ENCODE peak calls at places on chromosomes 6 and 20, in five cellular contexts. B is A549; L is activated T-helper 1 cell treated with anti-CD3 and anti-CD28 coated beads, Interleukin-12 subunit alpha, Interleukin-12 subunit beta, Interleukin-2, Interleukin-4 antibody, amounts not matched to agents 30 ng/mL and 10 ng/mL and 1 ng/mL, durations not matched to agents 14 hours and 24 hours and 36 hours; S is B cell; K is RKO. D is an unnamed sample.

GRCh38 chr6:44739163-44739562 is 351.7 kb downstream of the CDC5L start:
- DNase-seq in B (no peak), S (no peak), K (no peak), L (no peak), D (no peak)

GRCh38 chr6:3226422-3227362 is 761 bp downstream of the TUBB2B start:
- DNase-seq in K (no peak), L (no peak), S (peak), B (no peak), D (no peak)

GRCh38 chr6:129731396-129731795 is 21.4 kb upstream of the ARHGAP18 start:
- DNase-seq in S (no peak), K (no peak), B (no peak), L (no peak), D (no peak)

GRCh38 chr6:114096553-114097172 is 125.7 kb upstream of the HDAC2 start:
- DNase-seq in S (peak), B (peak), K (peak), L (no peak), D (no peak)

GRCh38 chr6:17648745-17649144 is 48.6 kb downstream of the FAM8A1 start:
- DNase-seq in L (no peak), S (no peak), B (no peak), K (no peak), D (no peak)

GRCh38 chr20:45487231-45487635 is 17.7 kb downstream of the WFDC2 start:
- DNase-seq in B (peak), L (no peak), S (peak), K (no peak), D (no peak)

GRCh38 chr20:9409352-9409751 is 105.0 kb upstream of the LAMP5 start:
- DNase-seq in L (no peak), K (peak), B (no peak), S (no peak), D (no peak)

GRCh38 chr6:47741807-47742206 is 40.0 kb upstream of the OPN5 start:
- DNase-seq in B (peak), L (no peak), S (no peak), K (peak), D (no peak)

GRCh38 chr6:52733172-52733571 is 30.1 kb downstream of the GSTA2 start:
- DNase-seq in K (no peak), B (no peak), S (no peak), L (no peak), D (no peak)

GRCh38 chr6:32070814-32071466 is 32.7 kb downstream of the CYP21A2 start:
- DNase-seq in L (no peak), B (no peak), K (no peak), S (no peak), D (no peak)

GRCh38 chr6:19805146-19805515 is 32.0 kb upstream of the ID4 start:
- DNase-seq in S (no peak), K (peak), B (no peak), L (no peak), D (no peak)

GRCh38 chr6:137709424-137710281 is 157.4 kb upstream of the TNFAIP3 start:
- DNase-seq in K (no peak), B (no peak), L (no peak), S (no peak), D (no peak)

GRCh38 chr20:1840865-1841553 is 54.2 kb upstream of the SIRPA start:
- DNase-seq in L (no peak), K (no peak), B (no peak), S (no peak), D (no peak)

GRCh38 chr6:38077488-38078015 is 258.0 kb downstream of the ZFAND3 start:
- DNase-seq in L (no peak), B (no peak), S (no peak), K (no peak), D (no peak)

GRCh38 chr6:170174124-170174770 is 116.6 kb downstream of the DLL1 start:
- DNase-seq in S (no peak), B (no peak), L (no peak), K (no peak), D (no peak)

GRCh38 chr6:32970413-32971244 is 2.2 kb downstream of the BRD2 start:
- DNase-seq in L (peak), B (peak), K (peak), S (peak), D (peak)

GRCh38 chr6:41092421-41093140 is 19.8 kb downstream of the NFYA start:
- DNase-seq in S (no peak), K (peak), L (no peak), B (peak), D (no peak)

GRCh38 chr20:57350086-57350710 is 857 bp upstream of the RAE1 start:
- DNase-seq in L (no peak), B (no peak), S (peak), K (peak), D (no peak)

GRCh38 chr6:44569131-44569530 is 181.6 kb downstream of the CDC5L start:
- DNase-seq in K (no peak), S (no peak), L (no peak), B (no peak), D (no peak)

GRCh38 chr20:571754-572331 is 28.3 kb upstream of the CSNK2A1 start:
- DNase-seq in L (no peak), S (no peak), K (no peak), B (no peak), D (no peak)

GRCh38 chr6:104705095-104705707 is 154.5 kb downstream of the HACE1 start:
- DNase-seq in K (no peak), S (no peak), L (peak), B (no peak), D (no peak)

GRCh38 chr20:6055161-6055783 is 1.4 kb upstream of the LRRN4 start:
- DNase-seq in K (peak), L (no peak), S (no peak), B (no peak), D (no peak)

GRCh38 chr20:36575066-36575743 is 1.8 kb downstream of the TGIF2 start:
- DNase-seq in B (peak), L (peak), S (peak), K (peak), D (no peak)

GRCh38 chr20:25546048-25546447 is 39.3 kb downstream of the NINL start:
- DNase-seq in S (no peak), B (no peak), K (no peak), L (no peak), D (no peak)

GRCh38 chr20:19998990-19999705 is 18.0 kb upstream of the NAA20 start:
- DNase-seq in K (no peak), B (no peak), S (no peak), L (no peak), D (no peak)

GRCh38 chr6:16136536-16137450 is 7.9 kb downstream of the MYLIP start:
- DNase-seq in S (no peak), L (no peak), B (no peak), K (peak), D (peak)

GRCh38 chr6:100889351-100889750 is 8.2 kb upstream of the ASCC3 start:
- DNase-seq in S (no peak), K (no peak), B (no peak), L (no peak), D (no peak)

D was measured in stimulated activated naive CD8-positive, alpha-beta T cell treated with anti-CD3 and anti-CD28 coated beads, Interleukin-15, amount 100 ng/mL, for 72 hours.